ENCODE peak calls at places on chromosome 14, in four cellular contexts. Q is adipocyte, B is NAMALWA, Y is NCI-H1436. I is an unnamed sample.

GRCh38 chr14:44960146-44960545 is 1.6 kb downstream of the KLHL28 start:
- DNase-seq in B (peak; percentile 34), Y (no peak), Q (peak; percentile 46), I (peak; percentile 26)

GRCh38 chr14:80954771-80955299 is 586 bp upstream of the TSHR start:
- DNase-seq in Y (peak; percentile 77), Q (peak; percentile 94), B (peak; percentile 83), I (peak; percentile 75)

GRCh38 chr14:95237121-95237876 is 80.0 kb upstream of the DICER1 start:
- DNase-seq in B (no peak), Y (no peak), Q (no peak), I (no peak)

GRCh38 chr14:101228949-101229541 is 325.5 kb upstream of the RTL1 start:
- DNase-seq in Q (no peak), Y (no peak), B (no peak), I (no peak)

GRCh38 chr14:24409217-24409616 is 10.4 kb downstream of the NYNRIN start:
- DNase-seq in B (no peak), Y (no peak), Q (no peak), I (no peak)

GRCh38 chr14:31944256-31945073 is 132.6 kb upstream of the ARHGAP5 start:
- DNase-seq in Y (no peak), B (no peak), Q (no peak), I (no peak)

GRCh38 chr14:84442481-84442880 is 1087.5 kb upstream of the FLRT2 start:
- DNase-seq in B (no peak), Q (no peak), Y (no peak), I (no peak)

GRCh38 chr14:60339571-60339970 is 90.5 kb downstream of the PPM1A start:
- DNase-seq in Y (no peak), B (no peak), Q (no peak), I (no peak)

GRCh38 chr14:42872775-42873174 is 1266.1 kb downstream of the LRFN5 start:
- DNase-seq in B (no peak), Q (no peak), Y (peak; percentile 36), I (no peak)

GRCh38 chr14:61489932-61490331 is 168.6 kb downstream of the PRKCH start:
- DNase-seq in B (no peak), Q (no peak), Y (no peak), I (no peak)

GRCh38 chr14:32078794-32079663 is 1.9 kb downstream of the ARHGAP5 start:
- DNase-seq in Q (peak; percentile 52), Y (no peak), B (peak; percentile 4), I (peak; percentile 22)

GRCh38 chr14:98189077-98189476 is 1082.9 kb downstream of the BCL11B start:
- DNase-seq in Y (no peak), B (no peak), Q (no peak), I (no peak)

GRCh38 chr14:103721334-103722120 is 5.9 kb downstream of the ZFYVE21 start:
- DNase-seq in B (no peak), Q (no peak), Y (no peak), I (no peak)

GRCh38 chr14:80784824-80785223 is 156.7 kb downstream of the CEP128 start:
- DNase-seq in B (no peak), Q (peak; percentile 48), Y (no peak), I (peak; percentile 69)

GRCh38 chr14:100714205-100714781 is 12.4 kb upstream of the DLK1 start:
- DNase-seq in B (peak; percentile 90), Q (no peak), Y (peak; percentile 48), I (no peak)

GRCh38 chr14:90554341-90554740 is 157.5 kb downstream of the CALM1 start:
- DNase-seq in Y (no peak), B (no peak), Q (no peak), I (no peak)

GRCh38 chr14:104512061-104512460 is 67.5 kb upstream of the C14orf180 start:
- DNase-seq in B (no peak), Y (no peak), Q (no peak), I (no peak)

GRCh38 chr14:47917344-47917954 is 242.0 kb upstream of the MDGA2 start:
- DNase-seq in Y (no peak), Q (peak; percentile 25), B (peak; percentile 46), I (peak; percentile 35)

GRCh38 chr14:57574617-57575288 is 81.1 kb upstream of the CCDC198 start:
- DNase-seq in B (no peak), Y (no peak), Q (no peak), I (no peak)

GRCh38 chr14:77458249-77458950 is 507 bp downstream of the AHSA1 start:
- DNase-seq in Y (peak; percentile 20), B (peak; percentile 83), Q (peak; percentile 57), I (peak; percentile 28)

GRCh38 chr14:89419973-89420482 is 3.0 kb upstream of the FOXN3 start:
- DNase-seq in B (no peak), Q (no peak), Y (no peak), I (no peak)

GRCh38 chr14:53226553-53226952 is 73.4 kb upstream of the DDHD1 start:
- DNase-seq in B (peak; percentile 7), Y (no peak), Q (no peak), I (peak; percentile 82)

GRCh38 chr14:65225299-65226159 is 123.2 kb upstream of the MAX start:
- DNase-seq in Y (no peak), Q (no peak), B (no peak), I (no peak)

GRCh38 chr14:92651106-92651792 is 97.2 kb downstream of the LGMN start:
- DNase-seq in B (peak; percentile 16), Y (no peak), Q (no peak), I (no peak)

GRCh38 chr14:33362934-33363333 is 424.3 kb downstream of the NPAS3 start:
- DNase-seq in B (no peak), Q (no peak), Y (no peak), I (no peak)

GRCh38 chr14:71711619-71712018 is 220.6 kb upstream of the RGS6 start:
- DNase-seq in B (no peak), Y (no peak), Q (peak; percentile 94), I (peak; percentile 69)

GRCh38 chr14:69629225-69630127 is 18.1 kb downstream of the SUSD6 start:
- DNase-seq in Y (no peak), Q (no peak), B (no peak), I (no peak)

GRCh38 chr14:36207500-36207899 is 31.0 kb upstream of the PTCSC3 start:
- DNase-seq in B (no peak), Y (no peak), Q (peak; percentile 16), I (no peak)

GRCh38 chr14:37592288-37593274 is 2.5 kb downstream of the FOXA1 start:
- DNase-seq in Q (no peak), B (no peak), Y (no peak), I (no peak)

GRCh38 chr14:104749111-104749649 is 3.8 kb upstream of the SIVA1 start:
- DNase-seq in Q (peak; percentile 65), Y (no peak), B (no peak), I (no peak)

GRCh38 chr14:52235434-52235833 is 32.1 kb upstream of the PTGDR start:
- DNase-seq in Y (peak; percentile 29), B (no peak), Q (no peak), I (no peak)